ENCODE peak calls at places on chromosomes 7 and 10, in five cellular contexts. K, U, L, W and H are unnamed samples.

GRCh38 chr10:65235266-65235665 is 1690.6 kb upstream of the LRRTM3 start:
- DNase-seq in K (no peak), U (no peak), L (no peak), W (no peak), H (no peak)

GRCh38 chr10:132962623-132963429 is 20.5 kb upstream of the CFAP46 start:
- DNase-seq in K (no peak), U (no peak), L (no peak), W (no peak), H (no peak)

GRCh38 chr10:61804414-61804813 is 97.1 kb upstream of the ARID5B start:
- DNase-seq in K (no peak), U (no peak), L (no peak), W (no peak), H (no peak)

GRCh38 chr10:43598447-43598846 is 7.8 kb upstream of the ZNF485 start:
- DNase-seq in K (no peak), U (no peak), L (no peak), W (no peak), H (peak; percentile 50)

GRCh38 chr7:112266595-112267270 is 60.2 kb downstream of the ZNF277 start:
- DNase-seq in K (no peak), U (peak; percentile 28), L (no peak), W (no peak), H (no peak)

GRCh38 chr7:47710201-47710935 is 128.5 kb upstream of the TNS3 start:
- DNase-seq in K (no peak), U (no peak), L (no peak), W (no peak), H (no peak)

GRCh38 chr7:93860261-93860660 is 30.3 kb downstream of the TFPI2 start:
- DNase-seq in K (no peak), U (no peak), L (no peak), W (no peak), H (no peak)

GRCh38 chr7:94149776-94150545 is 145.8 kb upstream of the BET1 start:
- DNase-seq in K (no peak), U (no peak), L (no peak), W (no peak), H (no peak)

GRCh38 chr7:5217396-5217795 is 27.4 kb downstream of the WIPI2 start:
- DNase-seq in K (no peak), U (no peak), L (no peak), W (no peak), H (no peak)

GRCh38 chr10:26755443-26755903 is 58.0 kb downstream of the PDSS1 start:
- DNase-seq in K (peak; percentile 53), U (peak; percentile 11), L (no peak), W (no peak), H (no peak)

GRCh38 chr10:59091239-59091638 is 85.2 kb upstream of the PHYHIPL start:
- DNase-seq in K (no peak), U (no peak), L (no peak), W (no peak), H (no peak)